ENCODE peak calls at places on chromosomes 12 and 14, in ten cellular contexts. Z is ELR; L is NCI-H524; V is AG04450; B is activated T-helper 9 cell treated with anti-CD3 and anti-CD28 coated beads, Interleukin-2, amount 50 U/mL, for 16 hours; J is GM19239; C is GOT3; K is GM10248; F is cerebellum; H is ureter. P is an unnamed sample.

GRCh38 chr14:96242126-96242525 is 13.9 kb upstream of the BDKRB1 start:
- DNase-seq in B (no peak), V (no peak), Z (no peak), H (no peak), L (no peak), C (no peak), K (no peak), J (no peak), F (no peak), P (no peak)

GRCh38 chr14:89473979-89474378 is 56.9 kb upstream of the FOXN3 start:
- DNase-seq in K (no peak), H (no peak), C (no peak), B (no peak), J (no peak), Z (peak; percentile 51), L (no peak), V (peak; percentile 44), F (no peak), P (no peak)

GRCh38 chr12:105674871-105675699 is 344.6 kb downstream of the C12orf75 start:
- DNase-seq in H (no peak), V (no peak), K (no peak), F (no peak), C (no peak), J (no peak), L (no peak), Z (no peak), B (no peak), P (no peak)

GRCh38 chr14:101072070-101072469 is 168.5 kb upstream of the RTL1 start:
- DNase-seq in Z (no peak), V (no peak), H (no peak), B (no peak), K (no peak), L (no peak), F (peak; percentile 32), J (no peak), C (no peak), P (no peak)

GRCh38 chr12:130958557-130959140 is 4.9 kb downstream of the ADGRD1 start:
- DNase-seq in L (no peak), F (no peak), C (no peak), Z (no peak), K (no peak), H (no peak), B (no peak), V (no peak), J (no peak), P (no peak)

GRCh38 chr12:93889516-93890202 is 212.5 kb downstream of the CRADD start:
- DNase-seq in Z (no peak), H (no peak), K (no peak), F (no peak), J (no peak), B (no peak), V (no peak), C (no peak), L (no peak), P (no peak)

GRCh38 chr12:114916531-114916930 is 232.6 kb upstream of the TBX3 start:
- DNase-seq in L (no peak), H (no peak), C (no peak), F (peak; percentile 60), Z (peak; percentile 63), J (no peak), K (no peak), V (no peak), B (no peak), P (no peak)

GRCh38 chr12:89861086-89861485 is 152.4 kb upstream of the ATP2B1 start:
- DNase-seq in Z (peak; percentile 41), V (no peak), F (no peak), K (no peak), B (peak; percentile 7), J (no peak), C (no peak), H (no peak), L (no peak), P (no peak)

GRCh38 chr12:122062832-122063690 is 15.5 kb upstream of the MLXIP start:
- DNase-seq in L (no peak), Z (peak; percentile 91), H (peak; percentile 79), J (no peak), F (no peak), K (no peak), C (no peak), V (no peak), B (no peak), P (peak; percentile 41)

GRCh38 chr14:86334355-86334754 is 804.4 kb downstream of the FLRT2 start:
- DNase-seq in K (no peak), L (no peak), Z (no peak), V (peak; percentile 3), H (no peak), F (no peak), C (no peak), J (no peak), B (no peak), P (no peak)

GRCh38 chr12:5031958-5032357 is 11.7 kb upstream of the KCNA5 start:
- DNase-seq in F (no peak), B (no peak), C (no peak), Z (no peak), L (no peak), K (no peak), V (no peak), J (no peak), H (no peak), P (no peak)

GRCh38 chr12:62530596-62530995 is 64.0 kb downstream of the MON2 start:
- DNase-seq in C (no peak), B (no peak), Z (peak; percentile 79), J (no peak), V (peak; percentile 85), L (no peak), H (no peak), K (no peak), F (no peak), P (no peak)

GRCh38 chr12:29796823-29797263 is 13.1 kb upstream of the TMTC1 start:
- DNase-seq in Z (peak; percentile 47), B (no peak), K (no peak), C (no peak), V (peak; percentile 87), F (no peak), J (no peak), L (no peak), H (peak; percentile 54), P (no peak)

GRCh38 chr14:104096318-104096717 is 10.8 kb downstream of the ASPG start:
- DNase-seq in F (no peak), B (no peak), Z (no peak), L (no peak), K (no peak), C (no peak), H (no peak), V (no peak), J (no peak), P (no peak)

GRCh38 chr12:62715086-62715786 is 219.7 kb downstream of the PPM1H start:
- DNase-seq in Z (no peak), L (no peak), B (no peak), V (no peak), C (no peak), K (no peak), J (no peak), H (no peak), F (no peak), P (no peak)

GRCh38 chr12:15701721-15702156 is 87.4 kb downstream of the EPS8 start:
- DNase-seq in C (no peak), L (no peak), Z (peak; percentile 65), V (no peak), H (no peak), J (no peak), K (no peak), B (no peak), F (no peak), P (no peak)

GRCh38 chr12:47789712-47790489 is 16.9 kb downstream of the SLC48A1 start:
- DNase-seq in B (no peak), Z (no peak), F (no peak), K (no peak), L (no peak), C (no peak), V (no peak), H (no peak), J (no peak), P (no peak)

GRCh38 chr14:79044894-79045624 is 874.9 kb downstream of the NRXN3 start:
- DNase-seq in Z (peak; percentile 98), H (no peak), L (no peak), V (peak; percentile 15), B (no peak), C (no peak), J (no peak), K (no peak), F (no peak), P (no peak)

GRCh38 chr12:58044966-58045365 is 103.6 kb downstream of the ATP23 start:
- DNase-seq in H (no peak), F (no peak), Z (no peak), C (no peak), K (no peak), V (no peak), B (no peak), L (no peak), J (no peak), P (no peak)

GRCh38 chr14:38212996-38213395 is 5.3 kb downstream of the SSTR1 start:
- DNase-seq in K (no peak), B (no peak), L (no peak), C (no peak), V (no peak), Z (no peak), F (no peak), J (no peak), H (no peak), P (no peak)

GRCh38 chr12:117134059-117134458 is 34.8 kb upstream of the TESC start:
- DNase-seq in L (no peak), H (no peak), C (no peak), V (no peak), K (no peak), J (no peak), Z (no peak), B (peak; percentile 12), F (peak; percentile 45), P (no peak)

GRCh38 chr12:50637870-50638481 is 125.9 kb upstream of the ATF1 start:
- DNase-seq in B (no peak), V (no peak), Z (peak; percentile 76), H (no peak), K (peak; percentile 59), F (peak; percentile 61), C (no peak), J (no peak), L (peak; percentile 44), P (no peak)

GRCh38 chr12:111404362-111405148 is 1.2 kb upstream of the SH2B3 start:
- DNase-seq in V (no peak), K (peak; percentile 59), B (peak; percentile 64), Z (peak; percentile 50), H (peak; percentile 61), J (no peak), L (peak; percentile 13), C (no peak), F (no peak), P (no peak)

GRCh38 chr12:42187799-42188198 is 43.1 kb upstream of the GXYLT1 start:
- DNase-seq in C (no peak), K (no peak), Z (no peak), F (no peak), V (no peak), L (no peak), B (no peak), H (no peak), J (no peak), P (no peak)

GRCh38 chr12:14537088-14537487 is 30.6 kb downstream of the PLBD1 start:
- DNase-seq in F (no peak), B (no peak), C (no peak), V (no peak), H (no peak), J (no peak), L (no peak), K (no peak), Z (no peak), P (no peak)

GRCh38 chr12:76623929-76624328 is 64.4 kb upstream of the OSBPL8 start:
- DNase-seq in V (no peak), C (no peak), J (no peak), B (no peak), L (no peak), Z (peak; percentile 65), F (no peak), H (no peak), K (no peak), P (no peak)

GRCh38 chr14:74501135-74501614 is 7.6 kb downstream of the ISCA2 start:
- DNase-seq in K (no peak), C (no peak), Z (peak; percentile 78), J (no peak), B (no peak), V (peak; percentile 51), F (peak; percentile 74), H (peak; percentile 68), L (peak; percentile 89), P (peak; percentile 58)

GRCh38 chr14:90828642-90829487 is 12.6 kb upstream of the TTC7B start:
- DNase-seq in F (no peak), B (no peak), C (no peak), V (no peak), Z (no peak), H (no peak), L (no peak), K (peak; percentile 57), J (peak; percentile 49), P (no peak)